ENCODE peak calls at places on chromosomes 2 and 18, in five cellular contexts. One of them, this sample, is unnamed.
A peak's percentile ranks its signal among the peaks of the same experiment; 100 is the strongest.

GRCh38 chr2:68569604-68570003 is 73.8 kb upstream of the PROKR1 start:
- DNase-seq in heart left ventricle: no peak
- DNase-seq in neuronal stem cell: no peak
- DNase-seq in colonic mucosa: no peak
- DNase-seq in tibial artery: no peak
- DNase-seq in this sample: peak; percentile 27

GRCh38 chr2:75326645-75327044 is 127.3 kb upstream of the TACR1 start:
- DNase-seq in heart left ventricle: no peak
- DNase-seq in neuronal stem cell: no peak
- DNase-seq in colonic mucosa: no peak
- DNase-seq in tibial artery: no peak
- DNase-seq in this sample: no peak

GRCh38 chr2:109243526-109244425 is 114.8 kb downstream of the SH3RF3 start:
- DNase-seq in heart left ventricle: no peak
- DNase-seq in neuronal stem cell: no peak
- DNase-seq in colonic mucosa: no peak
- DNase-seq in tibial artery: no peak
- DNase-seq in this sample: no peak

GRCh38 chr18:28884304-28884703 is 707.4 kb upstream of the CDH2 start:
- DNase-seq in heart left ventricle: no peak
- DNase-seq in neuronal stem cell: no peak
- DNase-seq in colonic mucosa: no peak
- DNase-seq in tibial artery: no peak
- DNase-seq in this sample: peak; percentile 68

GRCh38 chr2:200812122-200813022 is 662 bp downstream of the BZW1 start:
- DNase-seq in heart left ventricle: peak; percentile 80
- DNase-seq in neuronal stem cell: peak; percentile 52
- DNase-seq in colonic mucosa: peak; percentile 87
- DNase-seq in tibial artery: peak; percentile 87
- DNase-seq in this sample: peak; percentile 76

GRCh38 chr2:232960862-232961261 is 52.2 kb downstream of the NGEF start:
- DNase-seq in heart left ventricle: no peak
- DNase-seq in neuronal stem cell: no peak
- DNase-seq in colonic mucosa: no peak
- DNase-seq in tibial artery: no peak
- DNase-seq in this sample: peak; percentile 43

GRCh38 chr18:62460851-62461300 is 61.9 kb upstream of the ZCCHC2 start:
- DNase-seq in heart left ventricle: no peak
- DNase-seq in neuronal stem cell: no peak
- DNase-seq in colonic mucosa: no peak
- DNase-seq in tibial artery: no peak
- DNase-seq in this sample: no peak

GRCh38 chr2:230296917-230297316 is 30.1 kb upstream of the SP140L start:
- DNase-seq in heart left ventricle: no peak
- DNase-seq in neuronal stem cell: no peak
- DNase-seq in colonic mucosa: no peak
- DNase-seq in tibial artery: no peak
- DNase-seq in this sample: no peak

GRCh38 chr18:55236150-55236931 is 277.1 kb upstream of the CCDC68 start:
- DNase-seq in heart left ventricle: no peak
- DNase-seq in neuronal stem cell: no peak
- DNase-seq in colonic mucosa: no peak
- DNase-seq in tibial artery: peak; percentile 64
- DNase-seq in this sample: no peak

GRCh38 chr18:76388891-76389423 is 106.1 kb downstream of the ZNF516 start:
- DNase-seq in heart left ventricle: no peak
- DNase-seq in neuronal stem cell: no peak
- DNase-seq in colonic mucosa: no peak
- DNase-seq in tibial artery: peak; percentile 50
- DNase-seq in this sample: no peak

GRCh38 chr2:197615033-197615652 is 60.2 kb downstream of the RFTN2 start:
- DNase-seq in heart left ventricle: no peak
- DNase-seq in neuronal stem cell: no peak
- DNase-seq in colonic mucosa: peak; percentile 38
- DNase-seq in tibial artery: no peak
- DNase-seq in this sample: peak; percentile 80

GRCh38 chr2:16487686-16488085 is 177.9 kb downstream of the CYRIA start:
- DNase-seq in heart left ventricle: peak; percentile 10
- DNase-seq in neuronal stem cell: no peak
- DNase-seq in colonic mucosa: no peak
- DNase-seq in tibial artery: no peak
- DNase-seq in this sample: peak; percentile 21

GRCh38 chr2:8799004-8799403 is 38.4 kb downstream of the KIDINS220 start:
- DNase-seq in heart left ventricle: no peak
- DNase-seq in neuronal stem cell: no peak
- DNase-seq in colonic mucosa: no peak
- DNase-seq in tibial artery: no peak
- DNase-seq in this sample: no peak

GRCh38 chr2:26008851-26009566 is 24.9 kb upstream of the RAB10 start:
- DNase-seq in heart left ventricle: peak; percentile 48
- DNase-seq in neuronal stem cell: no peak
- DNase-seq in colonic mucosa: peak; percentile 78
- DNase-seq in tibial artery: peak; percentile 80
- DNase-seq in this sample: peak; percentile 100

GRCh38 chr2:172179045-172179742 is 76.5 kb upstream of the DLX2 start:
- DNase-seq in heart left ventricle: no peak
- DNase-seq in neuronal stem cell: no peak
- DNase-seq in colonic mucosa: peak; percentile 69
- DNase-seq in tibial artery: no peak
- DNase-seq in this sample: peak; percentile 98

GRCh38 chr2:169345507-169346120 is 16.7 kb downstream of the LRP2 start:
- DNase-seq in heart left ventricle: no peak
- DNase-seq in neuronal stem cell: no peak
- DNase-seq in colonic mucosa: no peak
- DNase-seq in tibial artery: no peak
- DNase-seq in this sample: no peak

DNA sequence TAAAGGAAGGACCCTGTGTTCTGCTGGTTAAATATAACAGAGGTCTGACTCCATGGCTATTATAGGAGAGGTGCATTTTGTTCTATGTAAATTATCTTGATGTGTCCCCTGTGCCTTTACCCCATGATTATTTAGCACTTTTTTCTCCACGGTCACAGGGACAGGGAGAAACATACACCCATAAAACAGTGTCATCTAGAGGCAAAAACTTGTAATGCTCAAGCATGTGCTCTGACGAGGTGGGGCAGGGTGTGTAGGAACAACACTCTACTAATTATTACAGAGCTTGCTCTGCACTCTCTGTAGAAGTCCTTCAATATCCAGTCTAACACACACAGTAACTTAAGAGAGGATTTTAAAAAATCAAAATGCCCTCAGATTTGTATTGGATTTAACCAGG is 187.9 kb downstream of the NEDD4L start:
- DNase-seq in heart left ventricle: no peak
- DNase-seq in neuronal stem cell: no peak
- DNase-seq in colonic mucosa: no peak
- DNase-seq in tibial artery: no peak
- DNase-seq in this sample: no peak
- H3K4me1 ChIP-seq in heart left ventricle: no peaks in the 10 kb centered on the region
- H3K4me1 ChIP-seq in neuronal stem cell: peaks cover 2% of the 10 kb centered on the region
- H3K4me1 ChIP-seq in colonic mucosa: peaks cover 9% of the 10 kb centered on the region
- H3K4me1 ChIP-seq in tibial artery: no peaks in the 10 kb centered on the region
- H3K4me1 ChIP-seq in this sample: peaks cover 52% of the 10 kb centered on the region

GRCh38 chr18:13217466-13217961 is 1.0 kb upstream of the LDLRAD4 start:
- DNase-seq in heart left ventricle: peak; percentile 78
- DNase-seq in neuronal stem cell: peak; percentile 57
- DNase-seq in colonic mucosa: peak; percentile 62
- DNase-seq in tibial artery: peak; percentile 88
- DNase-seq in this sample: peak; percentile 11
- H3K27me3 ChIP-seq in heart left ventricle: no peaks in the 10 kb centered on the region
- H3K27me3 ChIP-seq in neuronal stem cell: peaks cover 33% of the 10 kb centered on the region
- H3K27me3 ChIP-seq in colonic mucosa: no peaks in the 10 kb centered on the region
- H3K27me3 ChIP-seq in tibial artery: no peaks in the 10 kb centered on the region
- H3K27me3 ChIP-seq in this sample: peaks cover 25% of the 10 kb centered on the region

DNA sequence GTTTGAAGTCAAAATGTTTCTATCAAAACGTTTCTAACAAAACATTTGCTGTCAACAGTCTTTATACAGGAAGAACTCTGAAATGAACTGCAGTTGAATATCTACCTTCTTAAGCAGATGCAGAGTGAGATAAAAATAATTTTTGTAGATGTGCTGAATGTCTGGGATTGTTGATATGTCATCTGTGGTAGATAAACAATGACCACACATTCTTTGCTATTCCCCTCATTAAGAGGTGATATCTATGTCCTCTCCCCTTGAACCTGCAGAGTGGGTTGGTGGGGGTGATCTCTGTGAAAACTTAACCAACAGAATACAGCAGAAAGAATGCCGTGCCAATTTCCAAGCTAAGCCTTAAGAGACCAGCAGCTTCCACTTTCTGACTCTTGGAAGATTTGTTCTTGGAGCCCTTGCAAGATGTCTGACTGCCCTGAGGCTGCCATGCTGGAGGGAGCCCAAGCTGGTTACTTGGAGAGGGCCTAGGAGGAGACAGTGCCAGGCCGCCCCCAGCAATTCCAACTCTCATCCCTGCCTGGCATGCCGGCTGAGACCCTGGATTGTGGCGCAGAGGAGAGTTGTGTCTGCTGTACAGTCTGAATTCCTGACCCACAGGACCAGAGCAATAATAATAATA is 80.8 kb downstream of the COLEC12 start:
- DNase-seq in heart left ventricle: no peak
- DNase-seq in neuronal stem cell: no peak
- DNase-seq in colonic mucosa: no peak
- DNase-seq in tibial artery: no peak
- DNase-seq in this sample: no peak
- H3K4me1 ChIP-seq in heart left ventricle: no peaks in the 10 kb centered on the region
- H3K4me1 ChIP-seq in neuronal stem cell: no peaks in the 10 kb centered on the region
- H3K4me1 ChIP-seq in colonic mucosa: no peaks in the 10 kb centered on the region
- H3K4me1 ChIP-seq in tibial artery: peaks cover 9% of the 10 kb centered on the region
- H3K4me1 ChIP-seq in this sample: peaks cover 14% of the 10 kb centered on the region

GRCh38 chr2:5987117-5987787 is 295.1 kb downstream of the SOX11 start:
- DNase-seq in heart left ventricle: no peak
- DNase-seq in neuronal stem cell: no peak
- DNase-seq in colonic mucosa: no peak
- DNase-seq in tibial artery: no peak
- DNase-seq in this sample: no peak

GRCh38 chr2:5985551-5986229 is 293.5 kb downstream of the SOX11 start:
- DNase-seq in heart left ventricle: no peak
- DNase-seq in neuronal stem cell: peak; percentile 40
- DNase-seq in colonic mucosa: no peak
- DNase-seq in tibial artery: no peak
- DNase-seq in this sample: no peak

GRCh38 chr2:5982217-5982910 is 290.2 kb downstream of the SOX11 start:
- DNase-seq in heart left ventricle: no peak
- DNase-seq in neuronal stem cell: no peak
- DNase-seq in colonic mucosa: no peak
- DNase-seq in tibial artery: no peak
- DNase-seq in this sample: no peak

GRCh38 chr2:5982911-5983310 is 290.7 kb downstream of the SOX11 start:
- DNase-seq in heart left ventricle: no peak
- DNase-seq in neuronal stem cell: no peak
- DNase-seq in colonic mucosa: no peak
- DNase-seq in tibial artery: no peak
- DNase-seq in this sample: no peak

GRCh38 chr2:5984946-5985345 is 292.8 kb downstream of the SOX11 start:
- DNase-seq in heart left ventricle: no peak
- DNase-seq in neuronal stem cell: no peak
- DNase-seq in colonic mucosa: no peak
- DNase-seq in tibial artery: no peak
- DNase-seq in this sample: no peak
- H3K27me3 ChIP-seq in heart left ventricle: no peaks in the 10 kb centered on the region
- H3K27me3 ChIP-seq in neuronal stem cell: no peaks in the 10 kb centered on the region
- H3K27me3 ChIP-seq in colonic mucosa: no peaks in the 10 kb centered on the region
- H3K27me3 ChIP-seq in tibial artery: peaks cover 4% of the 10 kb centered on the region
- H3K27me3 ChIP-seq in this sample: no peaks in the 10 kb centered on the region